ENCODE peak calls at places on chromosome 15, in nine cellular contexts. V, Q, S, C, G, J, L, Z and T are unnamed samples.

GRCh38 chr15:90266061-90266431 is 574 bp downstream of the NGRN start:
- DNase-seq in V (peak), Q (peak), S (peak), C (peak), G (peak), J (no peak), L (no peak), Z (peak), T (no peak)

GRCh38 chr15:73331501-73331900 is 37.3 kb downstream of the HCN4 start:
- DNase-seq in V (no peak), Q (no peak), S (no peak), C (no peak), G (no peak), J (no peak), L (no peak), Z (no peak), T (no peak)

GRCh38 chr15:31306426-31307269 is 20.0 kb upstream of the KLF13 start:
- DNase-seq in V (peak), Q (no peak), S (no peak), C (peak), G (no peak), J (no peak), L (no peak), Z (no peak), T (no peak)

GRCh38 chr15:49430046-49430445 is 7.0 kb downstream of the FGF7 start:
- DNase-seq in V (no peak), Q (no peak), S (no peak), C (no peak), G (no peak), J (no peak), L (no peak), Z (no peak), T (no peak)

GRCh38 chr15:31197497-31198414 is 96.2 kb upstream of the TRPM1 start:
- DNase-seq in V (no peak), Q (no peak), S (peak), C (peak), G (peak), J (no peak), L (no peak), Z (no peak), T (no peak)

GRCh38 chr15:94692697-94693096 is 461.3 kb downstream of the MCTP2 start:
- DNase-seq in V (no peak), Q (no peak), S (no peak), C (no peak), G (no peak), J (no peak), L (no peak), Z (no peak), T (peak)

GRCh38 chr15:45594835-45595530 is 7.8 kb downstream of the BLOC1S6 start:
- DNase-seq in V (no peak), Q (no peak), S (no peak), C (no peak), G (no peak), J (no peak), L (no peak), Z (no peak), T (no peak)

GRCh38 chr15:39358441-39359041 is 222.3 kb upstream of the THBS1 start:
- DNase-seq in V (no peak), Q (no peak), S (no peak), C (peak), G (no peak), J (no peak), L (no peak), Z (no peak), T (no peak)

GRCh38 chr15:57861805-57862586 is 155.5 kb downstream of the POLR2M start:
- DNase-seq in V (no peak), Q (no peak), S (no peak), C (peak), G (no peak), J (peak), L (no peak), Z (peak), T (peak)

GRCh38 chr15:63531586-63531985 is 27.2 kb downstream of the USP3 start:
- DNase-seq in V (no peak), Q (no peak), S (no peak), C (no peak), G (no peak), J (no peak), L (no peak), Z (no peak), T (no peak)

GRCh38 chr15:73954188-73955145 is 28.2 kb downstream of the LOXL1 start:
- DNase-seq in V (no peak), Q (no peak), S (no peak), C (no peak), G (no peak), J (no peak), L (no peak), Z (no peak), T (no peak)

GRCh38 chr15:59993041-59993750 is 10.9 kb upstream of the FOXB1 start:
- DNase-seq in V (no peak), Q (no peak), S (no peak), C (no peak), G (no peak), J (no peak), L (no peak), Z (no peak), T (no peak)

GRCh38 chr15:42728562-42728961 is 8.4 kb downstream of the CDAN1 start:
- DNase-seq in V (peak), Q (no peak), S (no peak), C (no peak), G (no peak), J (no peak), L (no peak), Z (no peak), T (no peak)

GRCh38 chr15:58393196-58393790 is 38.5 kb upstream of the LIPC start:
- DNase-seq in V (no peak), Q (peak), S (no peak), C (no peak), G (no peak), J (no peak), L (no peak), Z (no peak), T (no peak)

GRCh38 chr15:75723847-75724660 is 11.4 kb upstream of the CSPG4 start:
- DNase-seq in V (peak), Q (peak), S (peak), C (peak), G (peak), J (peak), L (no peak), Z (peak), T (peak)

GRCh38 chr15:48084759-48085420 is 35.9 kb upstream of the SLC24A5 start:
- DNase-seq in V (no peak), Q (no peak), S (no peak), C (peak), G (peak), J (no peak), L (no peak), Z (peak), T (no peak)

GRCh38 chr15:31235298-31236183 is 91.1 kb upstream of the KLF13 start:
- DNase-seq in V (peak), Q (no peak), S (no peak), C (peak), G (peak), J (no peak), L (no peak), Z (no peak), T (no peak)

GRCh38 chr15:45522931-45523331 is 376 bp upstream of the SLC30A4 start:
- DNase-seq in V (no peak), Q (no peak), S (no peak), C (peak), G (no peak), J (no peak), L (no peak), Z (peak), T (no peak)

GRCh38 chr15:91132079-91132478 is 32.0 kb downstream of the SV2B start:
- DNase-seq in V (no peak), Q (no peak), S (no peak), C (no peak), G (no peak), J (no peak), L (no peak), Z (no peak), T (no peak)

GRCh38 chr15:88449581-88449980 is 17.6 kb downstream of the MRPL46 start:
- DNase-seq in V (no peak), Q (peak), S (no peak), C (no peak), G (no peak), J (no peak), L (no peak), Z (no peak), T (no peak)

GRCh38 chr15:96047255-96047931 is 283.1 kb upstream of the NR2F2 start:
- DNase-seq in V (no peak), Q (no peak), S (no peak), C (peak), G (no peak), J (peak), L (no peak), Z (peak), T (peak)

GRCh38 chr15:92681141-92681622 is 25.6 kb upstream of the FAM174B start:
- DNase-seq in V (no peak), Q (no peak), S (no peak), C (peak), G (no peak), J (peak), L (no peak), Z (peak), T (no peak)

GRCh38 chr15:90351479-90352108 is 490 bp upstream of the ZNF774 start:
- DNase-seq in V (no peak), Q (no peak), S (no peak), C (no peak), G (peak), J (no peak), L (no peak), Z (no peak), T (no peak)

GRCh38 chr15:62957130-62957529 is 85.4 kb upstream of the TPM1 start:
- DNase-seq in V (no peak), Q (no peak), S (no peak), C (peak), G (no peak), J (no peak), L (no peak), Z (no peak), T (no peak)

GRCh38 chr15:67916565-67916964 is 76.7 kb upstream of the RNU6-1 start:
- DNase-seq in V (no peak), Q (no peak), S (no peak), C (no peak), G (no peak), J (no peak), L (no peak), Z (no peak), T (no peak)

GRCh38 chr15:63430766-63431451 is 49.3 kb upstream of the CA12 start:
- DNase-seq in V (no peak), Q (no peak), S (no peak), C (no peak), G (no peak), J (no peak), L (no peak), Z (no peak), T (no peak)

GRCh38 chr15:49235446-49236207 is 65.6 kb downstream of the GALK2 start:
- DNase-seq in V (peak), Q (peak), S (peak), C (peak), G (peak), J (peak), L (peak), Z (peak), T (peak)

GRCh38 chr15:45449878-45450277 is 71.5 kb upstream of the GATM start:
- DNase-seq in V (no peak), Q (peak), S (no peak), C (no peak), G (no peak), J (no peak), L (no peak), Z (no peak), T (no peak)

GRCh38 chr15:66845266-66845785 is 143.3 kb downstream of the SMAD6 start:
- DNase-seq in V (no peak), Q (no peak), S (no peak), C (no peak), G (no peak), J (no peak), L (no peak), Z (no peak), T (no peak)

GRCh38 chr15:31300981-31301686 is 25.5 kb upstream of the KLF13 start:
- DNase-seq in V (no peak), Q (no peak), S (no peak), C (no peak), G (no peak), J (no peak), L (no peak), Z (no peak), T (no peak)

GRCh38 chr15:77025941-77026411 is 31.1 kb downstream of the PSTPIP1 start:
- DNase-seq in V (no peak), Q (peak), S (no peak), C (no peak), G (no peak), J (no peak), L (no peak), Z (no peak), T (no peak)

GRCh38 chr15:45174577-45174976 is 13.2 kb downstream of the SHF start:
- DNase-seq in V (no peak), Q (no peak), S (no peak), C (no peak), G (no peak), J (no peak), L (no peak), Z (no peak), T (no peak)

GRCh38 chr15:65451989-65452388 is 29.2 kb upstream of the IGDCC4 start:
- DNase-seq in V (no peak), Q (no peak), S (no peak), C (no peak), G (no peak), J (no peak), L (no peak), Z (no peak), T (no peak)

GRCh38 chr15:87743557-87743956 is 513.0 kb downstream of the NTRK3 start:
- DNase-seq in V (no peak), Q (no peak), S (no peak), C (no peak), G (no peak), J (no peak), L (no peak), Z (no peak), T (no peak)